ENCODE peak calls at places on chromosome 2, in five cellular contexts. M, Q, O, X and F are unnamed samples.

GRCh38 chr2:11547912-11548497 is 14.2 kb downstream of the GREB1 start:
- DNase-seq in M (no peak), Q (no peak), O (no peak), X (no peak), F (no peak)

GRCh38 chr2:52414596-52414995 is 1353.0 kb upstream of the CHAC2 start:
- DNase-seq in M (no peak), Q (no peak), O (no peak), X (no peak), F (no peak)

GRCh38 chr2:145652992-145653545 is 1133.2 kb upstream of the ZEB2 start:
- DNase-seq in M (no peak), Q (no peak), O (no peak), X (no peak), F (no peak)

GRCh38 chr2:15142069-15142689 is 419.0 kb downstream of the NBAS start:
- DNase-seq in M (no peak), Q (peak), O (no peak), X (no peak), F (peak)

GRCh38 chr2:69764286-69765058 is 22.5 kb downstream of the ANXA4 start:
- DNase-seq in M (no peak), Q (no peak), O (no peak), X (no peak), F (no peak)

GRCh38 chr2:107325983-107326786 is 440.2 kb upstream of the ST6GAL2 start:
- DNase-seq in M (no peak), Q (no peak), O (no peak), X (no peak), F (no peak)

GRCh38 chr2:54572636-54573531 is 116.8 kb downstream of the SPTBN1 start:
- DNase-seq in M (no peak), Q (no peak), O (no peak), X (no peak), F (no peak)

GRCh38 chr2:194464964-194465638 is 1191.9 kb upstream of the SLC39A10 start:
- DNase-seq in M (no peak), Q (no peak), O (no peak), X (no peak), F (no peak)

GRCh38 chr2:199348871-199349270 is 108.9 kb downstream of the SATB2 start:
- DNase-seq in M (no peak), Q (no peak), O (no peak), X (no peak), F (no peak)

GRCh38 chr2:23480991-23481797 is 96.2 kb downstream of the KLHL29 start:
- DNase-seq in M (no peak), Q (no peak), O (no peak), X (no peak), F (no peak)

GRCh38 chr2:71385008-71385407 is 53.4 kb downstream of the ZNF638 start:
- DNase-seq in M (no peak), Q (no peak), O (no peak), X (no peak), F (no peak)

GRCh38 chr2:136235451-136236418 is 117.8 kb upstream of the CXCR4 start:
- DNase-seq in M (no peak), Q (no peak), O (no peak), X (no peak), F (no peak)

GRCh38 chr2:19349911-19350677 is 8.3 kb downstream of the OSR1 start:
- DNase-seq in M (no peak), Q (no peak), O (no peak), X (peak), F (no peak)

GRCh38 chr2:9703085-9703641 is 72.4 kb upstream of the YWHAQ start:
- DNase-seq in M (no peak), Q (no peak), O (no peak), X (peak), F (no peak)

GRCh38 chr2:182784777-182785176 is 68.7 kb downstream of the DNAJC10 start:
- DNase-seq in M (no peak), Q (no peak), O (no peak), X (no peak), F (no peak)

GRCh38 chr2:127046579-127046978 is 60.4 kb downstream of the BIN1 start:
- DNase-seq in M (no peak), Q (no peak), O (peak), X (no peak), F (no peak)

GRCh38 chr2:36277876-36278523 is 77.6 kb upstream of the CRIM1 start:
- DNase-seq in M (no peak), Q (no peak), O (no peak), X (no peak), F (no peak)

GRCh38 chr2:43798300-43798699 is 24.5 kb downstream of the DYNC2LI1 start:
- DNase-seq in M (no peak), Q (no peak), O (no peak), X (no peak), F (no peak)

GRCh38 chr2:176110975-176111663 is 4.0 kb downstream of the HOXD11 start:
- DNase-seq in M (peak), Q (no peak), O (no peak), X (no peak), F (no peak)

GRCh38 chr2:136381722-136382633 is 264.0 kb upstream of the CXCR4 start:
- DNase-seq in M (no peak), Q (peak), O (peak), X (peak), F (no peak)

GRCh38 chr2:8525582-8526402 is 156.1 kb upstream of the ID2 start:
- DNase-seq in M (peak), Q (peak), O (peak), X (peak), F (peak)

GRCh38 chr2:45611020-45611737 is at the start of gene SRBD1:
- DNase-seq in M (peak), Q (peak), O (peak), X (peak), F (peak)
- TF ChIP-seq POLR2A in M (peak), Q (peak), O (no peak), X (peak), F (peak)

DNA sequence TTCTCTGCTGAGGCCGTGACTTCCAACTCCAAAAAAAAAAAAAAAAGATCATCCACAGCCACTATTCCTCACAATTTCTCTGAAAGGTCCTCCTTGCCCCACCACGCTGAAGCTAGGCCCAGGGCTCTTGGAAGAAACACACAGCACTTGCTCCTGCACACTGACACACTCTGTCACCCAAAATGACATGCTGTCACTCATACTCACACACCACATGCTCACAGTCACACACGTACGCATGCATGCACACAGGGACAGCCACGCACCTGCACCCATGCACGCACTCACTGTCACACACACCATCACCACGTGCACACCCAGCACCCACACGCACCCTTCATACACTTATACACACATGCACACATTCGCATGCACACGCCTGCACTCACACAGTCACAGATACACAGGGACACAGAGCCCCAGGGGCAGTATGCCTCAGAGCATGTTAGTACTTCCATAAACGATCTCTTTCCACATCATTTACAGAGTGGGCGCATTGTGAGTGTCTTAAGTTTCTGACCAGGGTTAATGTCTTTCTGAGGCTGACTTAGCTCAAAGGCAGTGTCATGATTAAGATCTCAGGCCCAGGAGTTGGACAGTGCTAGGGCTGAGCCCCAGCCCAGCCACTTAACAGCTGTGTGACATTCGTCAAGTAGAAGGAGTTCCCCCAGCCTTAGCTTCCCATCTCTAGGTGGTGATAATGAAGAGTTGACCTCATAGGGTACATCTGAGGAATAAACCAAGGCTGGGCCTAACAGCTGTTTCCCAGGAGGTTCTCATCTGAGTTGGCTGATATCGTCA is 93.4 kb downstream of the GLI2 start:
- DNase-seq in M (no peak), Q (no peak), O (no peak), X (no peak), F (no peak)
- TF ChIP-seq POLR2AphosphoS5 in M (no peak), Q (no peak), O (no peak), X (no peak), F (no peak)

GRCh38 chr2:241110089-241110606 is 8.1 kb upstream of the MTERF4 start:
- DNase-seq in M (no peak), Q (no peak), O (peak), X (no peak), F (no peak)

GRCh38 chr2:241111443-241111810 is 9.3 kb upstream of the MTERF4 start:
- DNase-seq in M (no peak), Q (peak), O (no peak), X (no peak), F (no peak)

GRCh38 chr2:241112046-241112445 is 10.0 kb upstream of the MTERF4 start:
- DNase-seq in M (no peak), Q (no peak), O (no peak), X (no peak), F (no peak)

GRCh38 chr2:241109210-241110088 is 7.4 kb upstream of the MTERF4 start:
- DNase-seq in M (no peak), Q (no peak), O (no peak), X (no peak), F (no peak)

GRCh38 chr2:241110607-241111442 is 8.7 kb upstream of the MTERF4 start:
- DNase-seq in M (no peak), Q (peak), O (no peak), X (no peak), F (no peak)
- TF ChIP-seq POLR2A in M (no peak), Q (peak), O (no peak), X (no peak), F (no peak)

GRCh38 chr2:46849080-46849715 is 66.4 kb downstream of the MCFD2 start:
- DNase-seq in M (no peak), Q (no peak), O (no peak), X (no peak), F (no peak)

GRCh38 chr2:46850742-46851141 is 64.9 kb downstream of the MCFD2 start:
- DNase-seq in M (no peak), Q (no peak), O (peak), X (no peak), F (peak)

GRCh38 chr2:46848446-46848845 is 67.2 kb downstream of the MCFD2 start:
- DNase-seq in M (no peak), Q (no peak), O (no peak), X (no peak), F (no peak)

GRCh38 chr2:46847726-46848421 is 67.7 kb downstream of the MCFD2 start:
- DNase-seq in M (no peak), Q (no peak), O (no peak), X (no peak), F (no peak)

GRCh38 chr2:46849741-46850474 is 65.7 kb downstream of the MCFD2 start:
- DNase-seq in M (no peak), Q (no peak), O (peak), X (no peak), F (peak)
- TF ChIP-seq POLR2AphosphoS5 in M (no peak), Q (no peak), O (peak), X (peak), F (peak)

DNA sequence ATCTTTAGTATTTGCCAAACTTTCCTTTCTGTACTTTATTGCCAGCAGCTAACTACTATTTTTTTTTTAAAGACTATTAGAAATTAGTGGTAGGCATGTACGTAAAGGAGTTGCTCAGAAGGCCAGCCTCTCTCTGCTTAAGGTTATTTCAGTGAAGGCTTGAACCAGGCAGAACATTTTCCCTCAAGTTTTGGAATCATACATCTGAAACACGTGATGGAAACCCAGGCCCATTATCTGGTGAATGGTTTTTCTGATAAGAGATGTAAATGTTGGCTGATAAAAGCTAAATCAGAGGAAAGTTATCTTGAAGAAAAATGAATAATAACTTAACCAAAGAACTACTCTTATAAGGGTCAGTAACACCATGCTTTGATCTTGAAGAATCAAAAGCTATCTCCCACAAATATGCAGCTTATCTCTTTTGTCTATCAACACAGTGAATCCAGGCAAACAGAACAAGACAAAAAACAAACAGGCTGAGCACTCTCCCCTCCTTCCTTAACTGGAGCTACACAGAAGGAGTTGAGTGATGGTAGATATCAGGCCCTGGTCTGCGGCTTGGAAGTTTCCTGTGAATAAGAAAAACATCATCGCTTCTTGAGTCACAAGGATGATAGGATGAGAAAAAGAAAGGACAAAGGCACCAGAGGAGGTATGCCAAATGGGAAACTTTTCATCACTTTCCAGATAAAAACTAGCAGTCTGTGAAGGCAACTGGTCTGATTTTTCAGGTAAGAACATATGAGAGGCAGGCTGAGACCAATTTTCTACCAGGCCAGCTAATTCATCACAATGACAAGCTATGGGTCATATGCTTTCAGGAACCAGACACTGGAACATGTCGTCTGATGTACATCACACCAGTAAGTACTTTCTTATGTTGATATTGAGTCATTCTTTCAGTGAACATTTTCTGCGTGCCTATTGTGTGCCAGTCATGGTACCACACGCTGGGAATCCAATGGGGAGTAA is 88.4 kb upstream of the STK17B start:
- DNase-seq in M (no peak), Q (no peak), O (no peak), X (no peak), F (peak)
- TF ChIP-seq POLR2A in M (no peak), Q (no peak), O (no peak), X (no peak), F (no peak)

GRCh38 chr2:25313711-25314513 is 27.8 kb downstream of the DNMT3A start:
- DNase-seq in M (no peak), Q (no peak), O (no peak), X (no peak), F (no peak)

GRCh38 chr2:25316101-25316500 is 25.6 kb downstream of the DNMT3A start:
- DNase-seq in M (no peak), Q (no peak), O (no peak), X (peak), F (no peak)

GRCh38 chr2:25312958-25313710 is 28.6 kb downstream of the DNMT3A start:
- DNase-seq in M (no peak), Q (no peak), O (no peak), X (no peak), F (no peak)

GRCh38 chr2:25315316-25315680 is 26.4 kb downstream of the DNMT3A start:
- DNase-seq in M (no peak), Q (no peak), O (no peak), X (no peak), F (no peak)

DNA sequence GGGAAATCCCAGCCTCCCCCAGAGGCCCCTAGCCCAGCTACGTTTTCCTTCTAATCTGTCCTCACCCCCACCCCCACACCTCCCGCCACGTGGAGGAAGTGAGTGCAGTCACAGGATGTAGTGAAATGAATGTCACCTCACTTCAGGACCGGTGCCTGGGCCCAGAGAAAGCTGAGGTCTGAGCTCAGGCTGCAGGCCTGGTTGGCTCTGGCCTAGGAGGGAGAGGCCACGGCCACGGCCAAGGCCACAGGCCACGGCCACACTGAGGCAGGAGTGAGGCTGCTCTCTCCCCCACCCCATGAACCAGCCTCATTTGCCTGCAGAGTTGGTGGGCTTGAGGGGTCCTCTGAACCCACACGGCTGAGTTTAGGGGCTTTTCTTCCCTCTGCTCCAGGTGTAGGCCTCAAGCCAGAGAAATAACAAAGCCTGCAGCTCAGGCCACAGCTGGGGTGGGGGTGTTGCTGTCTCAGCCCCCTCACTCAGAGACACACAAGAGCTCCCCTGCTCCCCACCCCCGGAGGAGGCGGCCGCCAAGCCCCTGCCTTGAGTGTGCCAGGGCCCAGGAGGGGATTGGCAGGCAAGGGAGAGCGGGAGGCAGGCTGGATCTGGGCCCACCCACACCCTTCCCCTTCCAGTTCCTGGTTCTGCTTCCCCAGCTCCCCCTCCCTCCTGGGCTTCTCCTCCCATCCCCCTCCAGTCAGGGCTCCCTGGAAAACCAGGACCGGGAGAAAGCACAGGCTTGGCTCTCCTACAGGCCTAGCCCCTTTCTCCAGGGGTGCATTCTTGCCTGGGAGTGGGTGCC is 27.0 kb downstream of the DNMT3A start:
- DNase-seq in M (no peak), Q (peak), O (peak), X (peak), F (peak)
- TF ChIP-seq POLR2AphosphoS5 in M (peak), Q (peak), O (no peak), X (peak), F (peak)

GRCh38 chr2:20450201-20451108 is 3.6 kb downstream of the RHOB start:
- DNase-seq in M (peak), Q (no peak), O (peak), X (peak), F (peak)

GRCh38 chr2:20448246-20449046 is 1.6 kb downstream of the RHOB start:
- DNase-seq in M (no peak), Q (no peak), O (peak), X (peak), F (no peak)

GRCh38 chr2:20451346-20451745 is 4.5 kb downstream of the RHOB start:
- DNase-seq in M (no peak), Q (no peak), O (peak), X (peak), F (no peak)

GRCh38 chr2:20447437-20448245 is 767 bp downstream of the RHOB start:
- DNase-seq in M (peak), Q (no peak), O (peak), X (peak), F (no peak)

DNA sequence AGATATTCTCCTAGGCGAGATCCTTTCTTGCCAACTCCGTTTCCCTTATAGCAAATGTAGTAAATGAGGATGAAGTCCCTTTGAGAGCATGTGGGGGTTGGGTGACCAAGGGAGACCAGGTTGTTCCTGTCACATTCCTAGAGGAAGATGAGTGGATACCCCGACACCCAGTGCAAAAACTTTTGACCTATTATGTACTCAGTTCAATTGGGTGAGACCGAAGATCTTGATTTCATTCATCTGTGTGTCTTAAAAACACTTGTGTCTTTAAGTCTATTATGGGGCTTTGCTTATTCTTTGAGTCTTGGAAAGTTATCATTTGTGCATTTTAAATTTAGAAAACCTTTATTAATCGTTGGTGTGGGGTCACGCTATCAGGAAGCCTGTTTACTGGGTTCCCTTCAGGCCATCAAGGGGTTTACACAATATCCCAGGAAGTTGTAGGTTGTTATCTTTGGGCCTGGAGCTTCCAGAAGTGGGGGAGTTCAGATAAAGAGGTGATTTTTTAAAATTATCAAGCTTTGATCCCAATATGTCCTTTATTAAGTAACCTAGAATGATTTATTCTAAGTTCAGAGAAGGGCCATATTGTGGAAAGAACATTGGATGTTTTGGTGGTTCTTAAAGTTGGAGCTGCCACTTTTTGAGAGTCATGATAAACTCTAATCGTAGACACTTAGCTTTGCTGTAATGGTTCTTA is 2.8 kb downstream of the RHOB start:
- DNase-seq in M (no peak), Q (no peak), O (peak), X (peak), F (no peak)
- TF ChIP-seq POLR2A in M (peak), Q (peak), O (peak), X (no peak), F (no peak)